ENCODE peak calls at places on chromosomes 6 and 20, in ten cellular contexts. One of them, this sample, is unnamed.

GRCh38 chr6:1787109-1787466 is 177.4 kb downstream of the FOXC1 start:
- DNase-seq in tibial nerve: no peak
- DNase-seq in fibroblast of pulmonary artery: no peak
- DNase-seq in foreskin fibroblast: no peak
- DNase-seq in ACHN: no peak
- DNase-seq in left cardiac atrium: no peak
- DNase-seq in AG08395: no peak
- DNase-seq in stimulated activated CD8-positive, alpha-beta memory T cell treated with anti-CD3 and anti-CD28 coated beads, Interleukin-2, amount 100 ng/mL, for 48 hours: no peak
- DNase-seq in adipocyte: no peak
- DNase-seq in endodermal cell: no peak
- DNase-seq in this sample: no peak

GRCh38 chr6:19210849-19211590 is 626.1 kb upstream of the ID4 start:
- DNase-seq in stimulated activated CD8-positive, alpha-beta memory T cell treated with anti-CD3 and anti-CD28 coated beads, Interleukin-2, amount 100 ng/mL, for 48 hours: no peak
- DNase-seq in left cardiac atrium: peak; percentile 37
- DNase-seq in tibial nerve: peak; percentile 5
- DNase-seq in ACHN: peak; percentile 18
- DNase-seq in fibroblast of pulmonary artery: no peak
- DNase-seq in adipocyte: no peak
- DNase-seq in foreskin fibroblast: no peak
- DNase-seq in endodermal cell: peak; percentile 84
- DNase-seq in AG08395: no peak
- DNase-seq in this sample: no peak

GRCh38 chr20:51803157-51803854 is 985 bp upstream of the SALL4 start:
- DNase-seq in tibial nerve: no peak
- DNase-seq in endodermal cell: no peak
- DNase-seq in AG08395: no peak
- DNase-seq in stimulated activated CD8-positive, alpha-beta memory T cell treated with anti-CD3 and anti-CD28 coated beads, Interleukin-2, amount 100 ng/mL, for 48 hours: no peak
- DNase-seq in left cardiac atrium: no peak
- DNase-seq in ACHN: no peak
- DNase-seq in adipocyte: no peak
- DNase-seq in fibroblast of pulmonary artery: no peak
- DNase-seq in foreskin fibroblast: no peak
- DNase-seq in this sample: no peak

GRCh38 chr20:46799781-46800180 is 90.3 kb downstream of the SLC2A10 start:
- DNase-seq in AG08395: no peak
- DNase-seq in adipocyte: no peak
- DNase-seq in tibial nerve: no peak
- DNase-seq in stimulated activated CD8-positive, alpha-beta memory T cell treated with anti-CD3 and anti-CD28 coated beads, Interleukin-2, amount 100 ng/mL, for 48 hours: no peak
- DNase-seq in left cardiac atrium: no peak
- DNase-seq in endodermal cell: no peak
- DNase-seq in foreskin fibroblast: no peak
- DNase-seq in ACHN: no peak
- DNase-seq in fibroblast of pulmonary artery: no peak
- DNase-seq in this sample: no peak

GRCh38 chr6:10136636-10137035 is 278.2 kb downstream of the TFAP2A start:
- DNase-seq in endodermal cell: no peak
- DNase-seq in adipocyte: no peak
- DNase-seq in left cardiac atrium: no peak
- DNase-seq in tibial nerve: no peak
- DNase-seq in fibroblast of pulmonary artery: no peak
- DNase-seq in ACHN: no peak
- DNase-seq in foreskin fibroblast: no peak
- DNase-seq in AG08395: no peak
- DNase-seq in stimulated activated CD8-positive, alpha-beta memory T cell treated with anti-CD3 and anti-CD28 coated beads, Interleukin-2, amount 100 ng/mL, for 48 hours: no peak
- DNase-seq in this sample: no peak

GRCh38 chr20:56447227-56447626 is 21.2 kb upstream of the RTF2 start:
- DNase-seq in fibroblast of pulmonary artery: no peak
- DNase-seq in endodermal cell: peak; percentile 85
- DNase-seq in left cardiac atrium: no peak
- DNase-seq in stimulated activated CD8-positive, alpha-beta memory T cell treated with anti-CD3 and anti-CD28 coated beads, Interleukin-2, amount 100 ng/mL, for 48 hours: no peak
- DNase-seq in ACHN: no peak
- DNase-seq in foreskin fibroblast: no peak
- DNase-seq in adipocyte: no peak
- DNase-seq in tibial nerve: no peak
- DNase-seq in AG08395: no peak
- DNase-seq in this sample: no peak

GRCh38 chr6:45163952-45164766 is 164.0 kb upstream of the RUNX2 start:
- DNase-seq in left cardiac atrium: no peak
- DNase-seq in tibial nerve: no peak
- DNase-seq in ACHN: no peak
- DNase-seq in adipocyte: no peak
- DNase-seq in stimulated activated CD8-positive, alpha-beta memory T cell treated with anti-CD3 and anti-CD28 coated beads, Interleukin-2, amount 100 ng/mL, for 48 hours: no peak
- DNase-seq in AG08395: no peak
- DNase-seq in endodermal cell: no peak
- DNase-seq in fibroblast of pulmonary artery: no peak
- DNase-seq in foreskin fibroblast: no peak
- DNase-seq in this sample: no peak

GRCh38 chr6:42402184-42402583 is 49.5 kb downstream of the TRERF1 start:
- DNase-seq in endodermal cell: no peak
- DNase-seq in tibial nerve: no peak
- DNase-seq in foreskin fibroblast: peak; percentile 30
- DNase-seq in adipocyte: peak; percentile 69
- DNase-seq in ACHN: no peak
- DNase-seq in left cardiac atrium: no peak
- DNase-seq in stimulated activated CD8-positive, alpha-beta memory T cell treated with anti-CD3 and anti-CD28 coated beads, Interleukin-2, amount 100 ng/mL, for 48 hours: peak; percentile 48
- DNase-seq in fibroblast of pulmonary artery: peak; percentile 38
- DNase-seq in AG08395: no peak
- DNase-seq in this sample: peak; percentile 39

GRCh38 chr20:50213531-50214106 is 23.0 kb downstream of the CEBPB start:
- DNase-seq in left cardiac atrium: no peak
- DNase-seq in endodermal cell: peak; percentile 45
- DNase-seq in adipocyte: no peak
- DNase-seq in AG08395: no peak
- DNase-seq in fibroblast of pulmonary artery: no peak
- DNase-seq in tibial nerve: no peak
- DNase-seq in ACHN: no peak
- DNase-seq in stimulated activated CD8-positive, alpha-beta memory T cell treated with anti-CD3 and anti-CD28 coated beads, Interleukin-2, amount 100 ng/mL, for 48 hours: no peak
- DNase-seq in foreskin fibroblast: no peak
- DNase-seq in this sample: no peak

GRCh38 chr20:21182832-21183563 is 57.1 kb downstream of the KIZ start:
- DNase-seq in fibroblast of pulmonary artery: peak; percentile 81
- DNase-seq in foreskin fibroblast: peak; percentile 82
- DNase-seq in AG08395: peak; percentile 88
- DNase-seq in tibial nerve: no peak
- DNase-seq in adipocyte: peak; percentile 87
- DNase-seq in ACHN: peak; percentile 84
- DNase-seq in left cardiac atrium: no peak
- DNase-seq in endodermal cell: no peak
- DNase-seq in stimulated activated CD8-positive, alpha-beta memory T cell treated with anti-CD3 and anti-CD28 coated beads, Interleukin-2, amount 100 ng/mL, for 48 hours: no peak
- DNase-seq in this sample: no peak

GRCh38 chr6:45663181-45664180 is 285.7 kb upstream of the SUPT3H start:
- DNase-seq in adipocyte: no peak
- DNase-seq in fibroblast of pulmonary artery: peak; percentile 33
- DNase-seq in ACHN: no peak
- DNase-seq in foreskin fibroblast: peak; percentile 47
- DNase-seq in AG08395: no peak
- DNase-seq in tibial nerve: no peak
- DNase-seq in stimulated activated CD8-positive, alpha-beta memory T cell treated with anti-CD3 and anti-CD28 coated beads, Interleukin-2, amount 100 ng/mL, for 48 hours: peak; percentile 31
- DNase-seq in left cardiac atrium: no peak
- DNase-seq in endodermal cell: peak; percentile 87
- DNase-seq in this sample: no peak